ENCODE peak calls at places on chromosomes 1 and 21, in eight cellular contexts. H, J, F, C, V, G, Z and U are unnamed samples.
A peak's percentile ranks its signal among the peaks of the same experiment; 100 is the strongest.

GRCh38 chr1:33727310-33727709 is 136.6 kb upstream of the HMGB4 start:
- DNase-seq in F (no peak), J (no peak), G (no peak), V (no peak), H (no peak), C (no peak), Z (no peak), U (no peak)

GRCh38 chr1:153513666-153514065 is 22.1 kb downstream of the S100A6 start:
- DNase-seq in H (no peak), J (no peak), G (no peak), V (no peak), C (no peak), F (no peak), Z (no peak), U (no peak)

GRCh38 chr1:36576118-36576517 is 93.4 kb upstream of the CSF3R start:
- DNase-seq in J (peak; percentile 30), H (peak; percentile 14), G (peak; percentile 19), V (peak; percentile 7), C (peak; percentile 25), F (peak; percentile 51), Z (peak; percentile 10), U (peak; percentile 37)

GRCh38 chr21:18384771-18385170 is 18.8 kb downstream of the TMPRSS15 start:
- DNase-seq in H (peak; percentile 37), F (no peak), G (no peak), Z (no peak), C (peak; percentile 15), J (no peak), V (no peak), U (peak; percentile 4)

GRCh38 chr1:19073311-19074186 is 117.1 kb upstream of the IFFO2 start:
- DNase-seq in G (no peak), V (no peak), J (no peak), H (no peak), F (peak; percentile 86), C (no peak), Z (no peak), U (no peak)

GRCh38 chr1:158491372-158491771 is 19.4 kb downstream of the OR10R2 start:
- DNase-seq in J (no peak), V (no peak), G (no peak), Z (no peak), H (no peak), C (no peak), F (no peak), U (no peak)

GRCh38 chr21:38140192-38140905 is 116.4 kb upstream of the KCNJ15 start:
- DNase-seq in G (peak; percentile 25), J (peak; percentile 61), H (peak; percentile 5), Z (peak; percentile 32), C (peak; percentile 47), F (peak; percentile 43), V (no peak), U (peak; percentile 67)

GRCh38 chr1:111346089-111346885 is 55.6 kb downstream of the CHIA start:
- DNase-seq in H (peak; percentile 78), F (peak; percentile 89), Z (peak; percentile 60), J (peak; percentile 84), G (peak; percentile 69), C (peak; percentile 70), V (peak; percentile 46), U (peak; percentile 85)

GRCh38 chr1:18290740-18291412 is 183.3 kb downstream of the IGSF21 start:
- DNase-seq in F (no peak), J (no peak), C (no peak), G (no peak), V (no peak), Z (no peak), H (no peak), U (no peak)

GRCh38 chr21:26570203-26570602 is 2.9 kb downstream of the CYYR1 start:
- DNase-seq in Z (no peak), F (no peak), G (no peak), V (no peak), C (no peak), J (no peak), H (no peak), U (no peak)

GRCh38 chr1:5831600-5832335 is 160.5 kb downstream of the NPHP4 start:
- DNase-seq in Z (no peak), V (no peak), H (no peak), C (no peak), J (no peak), G (no peak), F (no peak), U (no peak)

GRCh38 chr1:28067523-28068090 is 20.8 kb downstream of the EYA3 start:
- DNase-seq in V (no peak), C (peak; percentile 22), Z (no peak), F (no peak), G (peak; percentile 57), H (no peak), J (peak; percentile 43), U (peak; percentile 13)

GRCh38 chr1:167904641-167905040 is 9.3 kb downstream of the ADCY10 start:
- DNase-seq in F (no peak), Z (peak; percentile 80), V (peak; percentile 46), C (peak; percentile 59), G (peak; percentile 93), J (peak; percentile 72), H (peak; percentile 58), U (peak; percentile 53)

GRCh38 chr1:48878191-48878940 is 101.7 kb upstream of the BEND5 start:
- DNase-seq in Z (peak; percentile 0), H (peak; percentile 88), J (peak; percentile 85), V (no peak), F (no peak), C (peak; percentile 96), G (peak; percentile 31), U (peak; percentile 91)

GRCh38 chr1:10881046-10881445 is 84.6 kb upstream of the CASZ1 start:
- DNase-seq in V (no peak), C (no peak), H (no peak), J (no peak), G (no peak), F (no peak), Z (no peak), U (no peak)

GRCh38 chr1:202968351-202968750 is 1.3 kb upstream of the CYB5R1 start:
- DNase-seq in Z (no peak), H (no peak), C (no peak), V (no peak), F (no peak), G (no peak), J (no peak), U (no peak)

GRCh38 chr1:29703596-29703995 is 467.3 kb downstream of the PTPRU start:
- DNase-seq in J (peak; percentile 58), Z (peak; percentile 57), C (peak; percentile 51), F (no peak), H (peak; percentile 53), G (peak; percentile 54), V (peak; percentile 20), U (peak; percentile 62)

GRCh38 chr1:170063109-170063826 is 11.2 kb downstream of the KIFAP3 start:
- DNase-seq in J (peak; percentile 7), G (peak; percentile 26), V (no peak), F (no peak), C (peak; percentile 60), H (no peak), Z (no peak), U (peak; percentile 8)

GRCh38 chr1:8767006-8767405 is 50.4 kb downstream of the RERE start:
- DNase-seq in F (no peak), G (no peak), V (no peak), J (no peak), H (no peak), Z (no peak), C (no peak), U (no peak)

GRCh38 chr1:24114753-24115152 is 2.8 kb upstream of the MYOM3 start:
- DNase-seq in H (no peak), C (no peak), J (no peak), Z (no peak), G (no peak), V (no peak), F (no peak), U (no peak)

GRCh38 chr1:98817830-98818229 is 156.3 kb downstream of the SNX7 start:
- DNase-seq in H (no peak), G (no peak), F (no peak), Z (no peak), V (no peak), C (no peak), J (no peak), U (no peak)

DNA sequence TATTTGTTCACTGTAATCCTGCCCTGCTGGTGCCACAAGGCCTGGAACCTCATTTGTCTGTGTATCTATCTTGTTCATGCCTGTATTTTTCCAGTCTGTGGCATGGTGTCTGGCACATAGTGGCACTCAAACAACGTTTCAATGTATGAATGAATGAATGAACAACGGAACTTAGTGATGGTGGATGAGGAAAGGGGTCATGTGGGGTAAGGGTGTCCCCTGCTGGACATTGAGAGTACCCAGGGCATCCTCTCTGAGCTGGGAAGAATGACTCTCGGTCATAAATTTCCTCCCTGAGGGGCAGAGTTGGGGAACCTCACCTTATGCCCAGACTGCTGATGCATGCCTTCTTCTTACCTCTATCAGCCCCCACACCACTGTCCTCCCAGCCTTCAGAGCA is 18.9 kb upstream of the ZNF683 start:
- DNase-seq in C (peak; percentile 70), J (peak; percentile 70), H (peak; percentile 45), G (peak; percentile 59), Z (peak; percentile 53), F (no peak), V (peak; percentile 33), U (peak; percentile 76)
- TF ChIP-seq CTCF in C (peak; percentile 98), J (peak; percentile 92), H (peak; percentile 83), G (peak; percentile 90), Z (peak; percentile 90), F (no peak), V (peak; percentile 83), U (peak; percentile 90)

GRCh38 chr1:201126832-201127754 is at the start of gene ASCL5:
- DNase-seq in Z (no peak), F (peak; percentile 79), G (peak; percentile 59), C (peak; percentile 37), J (peak; percentile 34), H (peak; percentile 50), V (no peak), U (no peak)
- TF ChIP-seq CTCF in Z (peak; percentile 21), F (no peak), G (peak; percentile 27), C (peak; percentile 12), J (no peak), H (peak; percentile 11), V (no peak), U (no peak)

DNA sequence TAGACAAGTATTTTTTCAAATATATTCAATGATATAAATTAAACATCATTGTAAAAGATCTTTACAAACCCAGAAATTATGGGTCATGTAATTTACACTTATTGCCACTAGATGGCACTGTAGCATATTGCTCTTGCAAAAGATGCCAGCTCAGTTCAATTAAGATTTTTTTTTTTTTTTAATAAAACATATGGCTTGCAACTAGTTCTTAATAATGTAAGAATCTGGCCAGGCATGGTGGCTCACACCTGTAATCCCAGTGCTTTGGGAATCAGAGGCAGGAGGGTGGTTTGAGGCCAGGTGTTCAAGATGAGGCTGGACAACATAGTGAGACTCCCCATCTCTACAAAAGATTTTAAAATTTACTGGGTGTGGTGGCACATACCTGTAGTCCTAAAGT is 49.4 kb upstream of the DESI2 start:
- DNase-seq in V (peak; percentile 14), F (no peak), Z (peak; percentile 42), H (peak; percentile 38), J (peak; percentile 65), G (peak; percentile 58), C (peak; percentile 51), U (peak; percentile 60)
- TF ChIP-seq CTCF in V (peak; percentile 52), F (peak; percentile 63), Z (peak; percentile 98), H (peak; percentile 61), J (peak; percentile 39), G (peak; percentile 90), C (peak; percentile 71), U (peak; percentile 67)

DNA sequence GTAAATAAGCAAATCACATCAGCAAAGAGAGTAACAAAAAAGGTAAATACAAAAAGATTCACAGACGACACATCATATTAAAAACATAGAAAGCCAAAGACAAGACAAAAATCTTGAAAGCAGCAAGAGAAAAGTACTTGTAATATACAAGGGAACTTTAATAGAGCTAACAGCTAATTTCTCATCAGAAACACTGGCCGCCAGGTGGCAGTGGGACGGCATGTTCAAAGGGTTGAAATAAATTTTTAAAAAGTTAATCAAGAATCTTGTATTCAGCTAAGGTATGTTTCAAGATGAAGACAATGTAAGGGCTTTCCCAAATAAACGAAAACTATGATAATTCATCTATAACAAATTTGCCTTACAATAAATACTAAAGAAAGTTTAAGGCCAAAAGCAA is 358.1 kb downstream of the LRRIQ3 start:
- DNase-seq in G (no peak), F (no peak), Z (no peak), C (peak; percentile 11), H (peak; percentile 4), J (no peak), V (no peak), U (peak; percentile 9)
- TF ChIP-seq CTCF in G (peak; percentile 39), F (no peak), Z (peak; percentile 54), C (peak; percentile 29), H (peak; percentile 21), J (peak; percentile 10), V (peak; percentile 27), U (peak; percentile 22)